ENCODE peak calls at places on chromosomes 6 and 20, in eight cellular contexts. W, H, M, V, I, S, D and T are unnamed samples.

GRCh38 chr6:132513821-132514545 is 1.1 kb upstream of the STX7 start:
- DNase-seq in W (no peak), H (no peak), M (no peak), V (no peak), I (no peak), S (no peak), D (no peak), T (no peak)

GRCh38 chr6:68007717-68008116 is 627.4 kb upstream of the ADGRB3 start:
- DNase-seq in W (no peak), H (no peak), M (no peak), V (no peak), I (no peak), S (no peak), D (no peak), T (no peak)

GRCh38 chr6:118934461-118935330 is at the start of gene MCM9:
- DNase-seq in W (peak), H (peak), M (peak), V (peak), I (peak), S (peak), D (peak), T (peak)

GRCh38 chr6:128554302-128554701 is 33.9 kb upstream of the PTPRK start:
- DNase-seq in W (no peak), H (no peak), M (no peak), V (no peak), I (no peak), S (peak), D (peak), T (no peak)

GRCh38 chr20:44435630-44436335 is 39.9 kb upstream of the TTPAL start:
- DNase-seq in W (no peak), H (no peak), M (no peak), V (no peak), I (no peak), S (peak), D (no peak), T (no peak)

GRCh38 chr6:39206250-39206721 is 23.0 kb downstream of the KCNK5 start:
- DNase-seq in W (no peak), H (no peak), M (no peak), V (peak), I (no peak), S (no peak), D (no peak), T (no peak)

GRCh38 chr6:17115251-17116089 is 13.6 kb downstream of the STMND1 start:
- DNase-seq in W (no peak), H (no peak), M (no peak), V (peak), I (no peak), S (peak), D (peak), T (no peak)

GRCh38 chr6:168209420-168209819 is 110.2 kb downstream of the DACT2 start:
- DNase-seq in W (no peak), H (no peak), M (peak), V (no peak), I (no peak), S (no peak), D (no peak), T (no peak)

GRCh38 chr6:506508-506907 is 115.0 kb downstream of the IRF4 start:
- DNase-seq in W (no peak), H (no peak), M (no peak), V (no peak), I (peak), S (no peak), D (no peak), T (no peak)

GRCh38 chr6:156061465-156061864 is 605.8 kb upstream of the NOX3 start:
- DNase-seq in W (no peak), H (no peak), M (no peak), V (no peak), I (no peak), S (no peak), D (no peak), T (no peak)

GRCh38 chr6:170152111-170152926 is 138.6 kb downstream of the DLL1 start:
- DNase-seq in W (peak), H (no peak), M (peak), V (no peak), I (no peak), S (peak), D (no peak), T (peak)

GRCh38 chr20:53974785-53975555 is 95.4 kb downstream of the BCAS1 start:
- DNase-seq in W (no peak), H (no peak), M (no peak), V (no peak), I (no peak), S (no peak), D (no peak), T (no peak)